ENCODE peak calls at places on chromosomes 16 and 17, in ten cellular contexts. One of them, this sample, is unnamed.

GRCh38 chr17:60087882-60088669 is 9.4 kb upstream of the HEATR6 start:
- DNase-seq in ascending aorta: no peak
- DNase-seq in left lung: no peak
- DNase-seq in adrenal gland: peak
- DNase-seq in glutamatergic neuron: no peak
- DNase-seq in fibroblast of the aortic adventitia: peak
- DNase-seq in PC-3: peak
- DNase-seq in GM23338: peak
- DNase-seq in body of pancreas: peak
- DNase-seq in IMR-90: no peak
- DNase-seq in this sample: peak

GRCh38 chr17:35943537-35943936 is at the start of gene LYZL6:
- DNase-seq in ascending aorta: no peak
- DNase-seq in left lung: no peak
- DNase-seq in adrenal gland: no peak
- DNase-seq in glutamatergic neuron: no peak
- DNase-seq in fibroblast of the aortic adventitia: no peak
- DNase-seq in PC-3: no peak
- DNase-seq in GM23338: no peak
- DNase-seq in body of pancreas: no peak
- DNase-seq in IMR-90: no peak
- DNase-seq in this sample: no peak

GRCh38 chr17:304461-304860 is 48.1 kb downstream of the RPH3AL start:
- DNase-seq in ascending aorta: no peak
- DNase-seq in left lung: peak
- DNase-seq in adrenal gland: peak
- DNase-seq in glutamatergic neuron: no peak
- DNase-seq in fibroblast of the aortic adventitia: no peak
- DNase-seq in PC-3: no peak
- DNase-seq in GM23338: peak
- DNase-seq in body of pancreas: no peak
- DNase-seq in IMR-90: no peak
- DNase-seq in this sample: no peak

GRCh38 chr17:6815775-6816174 is 15.8 kb downstream of the TEKT1 start:
- DNase-seq in ascending aorta: no peak
- DNase-seq in left lung: no peak
- DNase-seq in adrenal gland: peak
- DNase-seq in glutamatergic neuron: no peak
- DNase-seq in fibroblast of the aortic adventitia: no peak
- DNase-seq in PC-3: peak
- DNase-seq in GM23338: no peak
- DNase-seq in body of pancreas: no peak
- DNase-seq in IMR-90: no peak
- DNase-seq in this sample: no peak

GRCh38 chr17:61519754-61520440 is 67.7 kb downstream of the TBX4 start:
- DNase-seq in ascending aorta: no peak
- DNase-seq in left lung: no peak
- DNase-seq in adrenal gland: no peak
- DNase-seq in glutamatergic neuron: no peak
- DNase-seq in fibroblast of the aortic adventitia: no peak
- DNase-seq in PC-3: no peak
- DNase-seq in GM23338: no peak
- DNase-seq in body of pancreas: no peak
- DNase-seq in IMR-90: peak
- DNase-seq in this sample: no peak

GRCh38 chr16:58266336-58266735 is 28.5 kb downstream of the PRSS54 start:
- DNase-seq in ascending aorta: no peak
- DNase-seq in left lung: no peak
- DNase-seq in adrenal gland: no peak
- DNase-seq in glutamatergic neuron: no peak
- DNase-seq in fibroblast of the aortic adventitia: no peak
- DNase-seq in PC-3: no peak
- DNase-seq in GM23338: no peak
- DNase-seq in body of pancreas: no peak
- DNase-seq in IMR-90: no peak
- DNase-seq in this sample: no peak

GRCh38 chr16:2614761-2615191 is 67.5 kb upstream of the KCTD5 start:
- DNase-seq in ascending aorta: no peak
- DNase-seq in left lung: peak
- DNase-seq in adrenal gland: no peak
- DNase-seq in glutamatergic neuron: no peak
- DNase-seq in fibroblast of the aortic adventitia: no peak
- DNase-seq in PC-3: no peak
- DNase-seq in GM23338: no peak
- DNase-seq in body of pancreas: no peak
- DNase-seq in IMR-90: no peak
- DNase-seq in this sample: no peak

GRCh38 chr16:24418729-24419128 is 120.6 kb upstream of the RBBP6 start:
- DNase-seq in ascending aorta: no peak
- DNase-seq in left lung: no peak
- DNase-seq in adrenal gland: no peak
- DNase-seq in glutamatergic neuron: no peak
- DNase-seq in fibroblast of the aortic adventitia: no peak
- DNase-seq in PC-3: no peak
- DNase-seq in GM23338: no peak
- DNase-seq in body of pancreas: no peak
- DNase-seq in IMR-90: no peak
- DNase-seq in this sample: no peak

GRCh38 chr16:1770328-1771071 is 843 bp downstream of the NME3 start:
- DNase-seq in ascending aorta: peak
- DNase-seq in left lung: no peak
- DNase-seq in adrenal gland: peak
- DNase-seq in glutamatergic neuron: peak
- DNase-seq in fibroblast of the aortic adventitia: peak
- DNase-seq in PC-3: peak
- DNase-seq in GM23338: peak
- DNase-seq in body of pancreas: peak
- DNase-seq in IMR-90: peak
- DNase-seq in this sample: peak

GRCh38 chr17:61440697-61441096 is 11.5 kb upstream of the TBX4 start:
- DNase-seq in ascending aorta: no peak
- DNase-seq in left lung: no peak
- DNase-seq in adrenal gland: no peak
- DNase-seq in glutamatergic neuron: no peak
- DNase-seq in fibroblast of the aortic adventitia: no peak
- DNase-seq in PC-3: no peak
- DNase-seq in GM23338: no peak
- DNase-seq in body of pancreas: no peak
- DNase-seq in IMR-90: no peak
- DNase-seq in this sample: no peak

GRCh38 chr17:68514809-68515208 is 2.6 kb downstream of the PRKAR1A start:
- DNase-seq in ascending aorta: no peak
- DNase-seq in left lung: no peak
- DNase-seq in adrenal gland: no peak
- DNase-seq in glutamatergic neuron: no peak
- DNase-seq in fibroblast of the aortic adventitia: peak
- DNase-seq in PC-3: peak
- DNase-seq in GM23338: no peak
- DNase-seq in body of pancreas: no peak
- DNase-seq in IMR-90: peak
- DNase-seq in this sample: peak

GRCh38 chr17:81109957-81110356 is 55.4 kb upstream of the PVALEF start:
- DNase-seq in ascending aorta: no peak
- DNase-seq in left lung: no peak
- DNase-seq in adrenal gland: no peak
- DNase-seq in glutamatergic neuron: no peak
- DNase-seq in fibroblast of the aortic adventitia: no peak
- DNase-seq in PC-3: no peak
- DNase-seq in GM23338: no peak
- DNase-seq in body of pancreas: no peak
- DNase-seq in IMR-90: no peak
- DNase-seq in this sample: no peak

GRCh38 chr17:17628388-17629008 is 37.0 kb upstream of the PEMT start:
- DNase-seq in ascending aorta: no peak
- DNase-seq in left lung: no peak
- DNase-seq in adrenal gland: no peak
- DNase-seq in glutamatergic neuron: no peak
- DNase-seq in fibroblast of the aortic adventitia: no peak
- DNase-seq in PC-3: no peak
- DNase-seq in GM23338: no peak
- DNase-seq in body of pancreas: no peak
- DNase-seq in IMR-90: no peak
- DNase-seq in this sample: no peak

GRCh38 chr16:67016681-67017450 is 12.1 kb upstream of the CBFB start:
- DNase-seq in ascending aorta: peak
- DNase-seq in left lung: no peak
- DNase-seq in adrenal gland: no peak
- DNase-seq in glutamatergic neuron: no peak
- DNase-seq in fibroblast of the aortic adventitia: no peak
- DNase-seq in PC-3: no peak
- DNase-seq in GM23338: no peak
- DNase-seq in body of pancreas: no peak
- DNase-seq in IMR-90: no peak
- DNase-seq in this sample: no peak

GRCh38 chr17:59547131-59547915 is 18.1 kb upstream of the DHX40 start:
- DNase-seq in ascending aorta: no peak
- DNase-seq in left lung: no peak
- DNase-seq in adrenal gland: no peak
- DNase-seq in glutamatergic neuron: peak
- DNase-seq in fibroblast of the aortic adventitia: peak
- DNase-seq in PC-3: no peak
- DNase-seq in GM23338: peak
- DNase-seq in body of pancreas: no peak
- DNase-seq in IMR-90: no peak
- DNase-seq in this sample: no peak

DNA sequence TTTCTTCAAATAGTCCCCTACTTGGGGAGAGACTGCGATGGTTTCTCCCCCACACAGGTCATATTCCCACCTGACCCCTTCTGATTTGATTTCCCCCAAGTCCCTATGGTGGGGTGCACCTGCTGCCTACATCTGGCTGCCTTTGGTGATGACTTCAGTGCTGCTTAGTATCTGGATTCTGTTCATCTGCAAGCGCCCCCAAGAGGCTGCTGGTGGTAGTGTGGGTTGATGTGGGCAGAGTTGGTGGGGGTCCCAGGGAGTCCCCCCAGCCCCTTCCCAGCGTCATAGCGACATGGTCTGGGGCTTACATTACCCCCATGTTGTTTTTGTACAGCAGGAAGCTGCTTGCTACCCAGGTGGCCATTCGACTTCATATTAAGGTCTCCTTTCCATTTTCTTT is 99.2 kb downstream of the NTN1 start:
- DNase-seq in ascending aorta: no peak
- DNase-seq in left lung: no peak
- DNase-seq in adrenal gland: no peak
- DNase-seq in glutamatergic neuron: peak
- DNase-seq in fibroblast of the aortic adventitia: no peak
- DNase-seq in PC-3: no peak
- DNase-seq in GM23338: peak
- DNase-seq in body of pancreas: no peak
- DNase-seq in IMR-90: no peak
- DNase-seq in this sample: no peak
- TF ChIP-seq CTCF in ascending aorta: peak
- TF ChIP-seq CTCF in left lung: no peak
- TF ChIP-seq CTCF in adrenal gland: no peak
- TF ChIP-seq CTCF in glutamatergic neuron: peak
- TF ChIP-seq CTCF in fibroblast of the aortic adventitia: no peak
- TF ChIP-seq CTCF in PC-3: peak
- TF ChIP-seq CTCF in GM23338: peak
- TF ChIP-seq CTCF in body of pancreas: no peak
- TF ChIP-seq CTCF in IMR-90: no peak
- TF ChIP-seq CTCF in this sample: no peak

DNA sequence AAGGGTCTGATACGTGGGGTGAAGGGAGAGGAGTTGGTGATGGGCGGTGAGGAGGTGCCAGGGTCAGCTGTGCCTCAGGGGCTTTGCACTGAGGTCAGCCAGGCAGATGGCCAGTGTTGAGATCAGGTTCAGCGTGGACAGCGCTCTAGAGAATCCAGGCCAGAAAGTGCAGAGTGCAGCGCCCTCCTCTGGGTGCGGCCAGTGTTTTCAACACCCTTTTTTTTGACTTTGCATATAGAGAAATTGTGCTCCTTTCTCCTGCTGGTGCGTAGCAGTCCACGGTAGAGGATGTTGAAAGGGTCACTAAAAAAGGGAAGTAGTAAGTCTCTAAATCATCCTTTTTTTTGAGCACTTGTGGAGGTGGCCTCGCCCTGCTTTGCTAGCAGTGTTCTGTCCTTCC is 53.9 kb downstream of the BANP start:
- DNase-seq in ascending aorta: no peak
- DNase-seq in left lung: peak
- DNase-seq in adrenal gland: no peak
- DNase-seq in glutamatergic neuron: peak
- DNase-seq in fibroblast of the aortic adventitia: peak
- DNase-seq in PC-3: no peak
- DNase-seq in GM23338: peak
- DNase-seq in body of pancreas: no peak
- DNase-seq in IMR-90: no peak
- DNase-seq in this sample: no peak
- TF ChIP-seq CTCF in ascending aorta: no peak
- TF ChIP-seq CTCF in left lung: no peak
- TF ChIP-seq CTCF in adrenal gland: no peak
- TF ChIP-seq CTCF in glutamatergic neuron: peak
- TF ChIP-seq CTCF in fibroblast of the aortic adventitia: peak
- TF ChIP-seq CTCF in PC-3: peak
- TF ChIP-seq CTCF in GM23338: peak
- TF ChIP-seq CTCF in body of pancreas: no peak
- TF ChIP-seq CTCF in IMR-90: peak
- TF ChIP-seq CTCF in this sample: no peak

DNA sequence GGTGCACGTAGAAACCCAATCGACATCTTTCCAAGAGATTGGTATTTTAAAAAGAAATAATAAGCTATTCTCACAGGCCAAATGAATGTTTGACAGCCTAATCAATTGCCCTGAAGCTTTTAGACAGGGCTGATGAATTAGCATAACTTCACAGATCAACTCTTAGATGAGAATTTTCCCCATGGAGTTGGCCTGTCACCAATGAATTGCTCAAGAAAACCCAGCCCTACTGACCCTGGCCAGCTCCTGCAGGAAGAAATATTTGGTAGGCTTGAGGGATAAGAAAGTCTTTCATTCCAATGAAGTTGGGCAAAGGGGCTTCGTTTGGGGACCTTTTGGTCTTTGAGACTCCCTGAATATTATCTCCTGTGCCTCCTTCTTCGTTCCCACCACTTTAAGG is 23.4 kb upstream of the SEC14L1 start:
- DNase-seq in ascending aorta: no peak
- DNase-seq in left lung: no peak
- DNase-seq in adrenal gland: peak
- DNase-seq in glutamatergic neuron: no peak
- DNase-seq in fibroblast of the aortic adventitia: peak
- DNase-seq in PC-3: no peak
- DNase-seq in GM23338: no peak
- DNase-seq in body of pancreas: no peak
- DNase-seq in IMR-90: no peak
- DNase-seq in this sample: no peak
- TF ChIP-seq CTCF in ascending aorta: no peak
- TF ChIP-seq CTCF in left lung: no peak
- TF ChIP-seq CTCF in adrenal gland: no peak
- TF ChIP-seq CTCF in glutamatergic neuron: no peak
- TF ChIP-seq CTCF in fibroblast of the aortic adventitia: no peak
- TF ChIP-seq CTCF in PC-3: no peak
- TF ChIP-seq CTCF in GM23338: no peak
- TF ChIP-seq CTCF in body of pancreas: no peak
- TF ChIP-seq CTCF in IMR-90: no peak
- TF ChIP-seq CTCF in this sample: no peak

DNA sequence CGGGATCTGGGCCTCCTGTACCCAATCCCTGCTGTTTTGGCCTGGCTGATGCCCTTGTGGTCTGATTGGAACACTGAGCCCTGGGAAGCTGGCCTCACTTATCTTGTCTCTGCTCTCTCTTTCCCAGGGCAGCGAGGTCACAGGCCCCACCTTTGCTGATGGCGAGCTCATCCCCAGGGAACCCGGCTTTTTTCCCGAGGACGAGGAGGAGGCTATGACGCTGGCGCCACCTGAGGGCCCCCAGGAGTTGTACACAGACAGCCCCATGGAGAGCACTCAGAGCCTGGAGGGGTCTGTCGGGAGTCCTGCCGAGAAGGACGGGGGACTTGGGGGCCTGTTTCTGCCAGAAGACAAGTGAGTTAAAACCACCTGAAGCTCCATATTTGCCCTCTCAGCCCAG is 126.0 kb downstream of the RAB11FIP4 start:
- DNase-seq in ascending aorta: no peak
- DNase-seq in left lung: no peak
- DNase-seq in adrenal gland: no peak
- DNase-seq in glutamatergic neuron: peak
- DNase-seq in fibroblast of the aortic adventitia: no peak
- DNase-seq in PC-3: peak
- DNase-seq in GM23338: peak
- DNase-seq in body of pancreas: no peak
- DNase-seq in IMR-90: no peak
- DNase-seq in this sample: peak
- TF ChIP-seq CTCF in ascending aorta: no peak
- TF ChIP-seq CTCF in left lung: no peak
- TF ChIP-seq CTCF in adrenal gland: no peak
- TF ChIP-seq CTCF in glutamatergic neuron: no peak
- TF ChIP-seq CTCF in fibroblast of the aortic adventitia: peak
- TF ChIP-seq CTCF in PC-3: peak
- TF ChIP-seq CTCF in GM23338: peak
- TF ChIP-seq CTCF in body of pancreas: peak
- TF ChIP-seq CTCF in IMR-90: peak
- TF ChIP-seq CTCF in this sample: peak

This sample was measured in MCF 10A.